ENCODE peak calls at places on chromosomes 12 and 14, in six cellular contexts. X is cardiac muscle cell, Z is hepatocyte, O is heart left ventricle, D is stomach, N is ovary. W is an unnamed sample. For H3K36me3 and H3K4me1, the result is how much of the 10 kb centered on the place peaks cover.

GRCh38 chr12:126926023-126926600 is 1340.9 kb upstream of the TMEM132C start:
- DNase-seq in X (no peak), Z (no peak), O (no peak), D (no peak), N (no peak), W (no peak)

GRCh38 chr14:95431199-95432145 is 85.0 kb downstream of the SYNE3 start:
- DNase-seq in X (peak), Z (peak), O (no peak), D (no peak), N (no peak), W (no peak)

GRCh38 chr14:100063314-100063941 is 1.8 kb upstream of the EVL start:
- DNase-seq in X (no peak), Z (no peak), O (no peak), D (no peak), N (no peak), W (no peak)

GRCh38 chr12:51087818-51088217 is 4.4 kb upstream of the CSRNP2 start:
- DNase-seq in X (no peak), Z (no peak), O (no peak), D (no peak), N (no peak), W (no peak)

GRCh38 chr12:132327351-132328171 is 1.8 kb downstream of the GALNT9 start:
- DNase-seq in X (no peak), Z (peak), O (no peak), D (no peak), N (peak), W (peak)

GRCh38 chr12:26691234-26691970 is 141.6 kb downstream of the ITPR2 start:
- DNase-seq in X (peak), Z (peak), O (no peak), D (no peak), N (peak), W (no peak)

GRCh38 chr12:51419473-51420228 is 5.0 kb upstream of the SLC4A8 start:
- DNase-seq in X (peak), Z (no peak), O (no peak), D (no peak), N (no peak), W (no peak)

GRCh38 chr12:49330032-49330619 is 6.9 kb downstream of the C1QL4 start:
- DNase-seq in X (no peak), Z (no peak), O (no peak), D (no peak), N (no peak), W (no peak)

GRCh38 chr12:8996682-8997405 is 7.5 kb downstream of the KLRG1 start:
- DNase-seq in X (no peak), Z (peak), O (no peak), D (no peak), N (no peak), W (no peak)

GRCh38 chr12:115979351-115979750 is 298.1 kb downstream of the MED13L start:
- DNase-seq in X (no peak), Z (no peak), O (no peak), D (no peak), N (no peak), W (no peak)
- H3K36me3 ChIP-seq in X (under half), Z (under half), O (half or more), D (under half), N (under half), W (under half)

DNA sequence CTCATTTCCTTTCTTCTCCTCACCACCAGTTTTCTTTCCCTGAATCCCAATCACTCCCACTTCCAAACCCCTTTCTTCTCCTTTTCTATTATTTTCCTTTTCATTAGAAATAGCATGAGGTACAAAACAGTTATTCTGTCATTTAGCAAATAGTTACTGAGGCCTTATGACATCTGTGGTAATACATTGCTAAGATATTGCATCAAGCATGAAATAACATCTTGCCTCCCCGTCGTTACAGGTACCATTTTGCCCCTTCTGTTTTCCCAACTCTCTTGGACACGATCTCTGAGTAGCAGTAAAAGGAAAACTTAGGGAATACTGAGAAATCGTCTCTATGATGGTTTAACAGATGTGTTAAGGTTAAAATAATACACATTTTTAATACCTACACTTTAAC is 175.8 kb upstream of the SOX5 start:
- DNase-seq in X (no peak), Z (no peak), O (no peak), D (no peak), N (no peak), W (no peak)
- TF ChIP-seq CTCF in X (no peak), Z (no peak), O (no peak), D (no peak), N (no peak), W (no peak)

GRCh38 chr14:21258889-21259787 is 10.1 kb downstream of the HNRNPC start:
- DNase-seq in X (no peak), Z (no peak), O (no peak), D (no peak), N (no peak), W (no peak)

GRCh38 chr14:21261824-21262223 is 7.4 kb downstream of the HNRNPC start:
- DNase-seq in X (no peak), Z (no peak), O (no peak), D (no peak), N (no peak), W (no peak)

GRCh38 chr14:21263284-21264024 is 5.8 kb downstream of the HNRNPC start:
- DNase-seq in X (no peak), Z (no peak), O (no peak), D (no peak), N (no peak), W (no peak)

GRCh38 chr14:21264025-21264801 is 5.0 kb downstream of the HNRNPC start:
- DNase-seq in X (no peak), Z (no peak), O (no peak), D (no peak), N (no peak), W (no peak)

GRCh38 chr14:21262410-21262809 is 6.8 kb downstream of the HNRNPC start:
- DNase-seq in X (no peak), Z (no peak), O (no peak), D (no peak), N (no peak), W (no peak)
- H3K4me1 ChIP-seq in X (under half), Z (half or more), O (half or more), D (half or more), N (under half), W (under half)

GRCh38 chr14:67764496-67764895 is 51.9 kb downstream of the ZFYVE26 start:
- DNase-seq in X (no peak), Z (peak), O (no peak), D (no peak), N (no peak), W (no peak)

GRCh38 chr14:67763158-67763822 is 53.1 kb downstream of the ZFYVE26 start:
- DNase-seq in X (no peak), Z (peak), O (no peak), D (no peak), N (no peak), W (no peak)

GRCh38 chr14:67765192-67765834 is 51.1 kb downstream of the ZFYVE26 start:
- DNase-seq in X (no peak), Z (peak), O (no peak), D (no peak), N (no peak), W (no peak)

GRCh38 chr14:67759916-67760315 is 56.5 kb downstream of the ZFYVE26 start:
- DNase-seq in X (no peak), Z (no peak), O (no peak), D (no peak), N (no peak), W (no peak)

DNA sequence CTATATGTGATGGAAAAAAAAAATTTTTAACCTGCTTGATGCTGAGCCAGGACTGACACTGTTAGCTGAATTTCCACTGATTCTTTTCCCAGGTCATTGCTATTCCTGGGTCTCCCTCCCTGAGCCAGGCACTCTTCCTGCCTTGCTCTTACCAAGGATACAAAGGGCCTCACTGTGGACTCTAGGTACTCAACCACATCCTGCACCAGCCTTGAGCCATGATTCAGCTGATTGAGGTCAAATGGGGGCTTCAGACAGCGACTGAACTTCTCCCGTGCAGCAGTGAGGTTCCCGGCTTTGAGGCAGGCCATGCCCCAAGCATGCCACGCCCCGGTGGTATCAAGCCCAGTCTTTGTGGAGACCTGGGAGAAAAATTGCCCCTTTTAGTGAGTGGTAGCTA is 54.3 kb downstream of the ZFYVE26 start:
- DNase-seq in X (no peak), Z (no peak), O (no peak), D (no peak), N (no peak), W (no peak)
- H3K36me3 ChIP-seq in X (under half), Z (under half), O (half or more), D (under half), N (under half), W (under half)

GRCh38 chr12:63276537-63277365 is 125.8 kb upstream of the AVPR1A start:
- DNase-seq in X (peak), Z (peak), O (no peak), D (peak), N (no peak), W (no peak)
- TF ChIP-seq CTCF in X (peak), Z (peak), O (peak), D (peak), N (no peak), W (peak)

GRCh38 chr14:55249423-55249822 is 21.8 kb upstream of the FBXO34 start:
- DNase-seq in X (no peak), Z (peak), O (no peak), D (no peak), N (no peak), W (no peak)

GRCh38 chr14:55255185-55255584 is 16.0 kb upstream of the FBXO34 start:
- DNase-seq in X (no peak), Z (no peak), O (no peak), D (no peak), N (no peak), W (no peak)

GRCh38 chr14:55255979-55256378 is 15.2 kb upstream of the FBXO34 start:
- DNase-seq in X (no peak), Z (no peak), O (no peak), D (no peak), N (no peak), W (no peak)

GRCh38 chr14:55256586-55256985 is 14.6 kb upstream of the FBXO34 start:
- DNase-seq in X (no peak), Z (no peak), O (no peak), D (no peak), N (no peak), W (no peak)

GRCh38 chr14:55254581-55254980 is 16.6 kb upstream of the FBXO34 start:
- DNase-seq in X (no peak), Z (no peak), O (no peak), D (no peak), N (no peak), W (no peak)
- H3K4me1 ChIP-seq in X (under half), Z (under half), O (under half), D (under half), N (under half), W (under half)

W was measured in lung.